ENCODE peak calls at places on chromosomes 5 and 9, in seven cellular contexts. One of them, this sample, is unnamed.

GRCh38 chr9:14205463-14205862 is 108.5 kb downstream of the NFIB start:
- DNase-seq in substantia nigra: no peak
- DNase-seq in GM12865: no peak
- DNase-seq in D341Med: no peak
- DNase-seq in NCI-H1048: no peak
- DNase-seq in SJSA1: no peak
- DNase-seq in choroid plexus epithelial cell: peak
- DNase-seq in this sample: no peak

GRCh38 chr5:177300236-177300880 is 3.2 kb downstream of the RAB24 start:
- DNase-seq in D341Med: no peak
- DNase-seq in substantia nigra: peak
- DNase-seq in choroid plexus epithelial cell: peak
- DNase-seq in GM12865: peak
- DNase-seq in NCI-H1048: no peak
- DNase-seq in SJSA1: peak
- DNase-seq in this sample: no peak

GRCh38 chr9:99023831-99024230 is 80.1 kb downstream of the COL15A1 start:
- DNase-seq in D341Med: peak
- DNase-seq in GM12865: no peak
- DNase-seq in NCI-H1048: no peak
- DNase-seq in choroid plexus epithelial cell: peak
- DNase-seq in SJSA1: no peak
- DNase-seq in substantia nigra: no peak
- DNase-seq in this sample: peak

GRCh38 chr5:125424374-125424773 is 677.9 kb upstream of the ZNF608 start:
- DNase-seq in substantia nigra: no peak
- DNase-seq in NCI-H1048: no peak
- DNase-seq in GM12865: no peak
- DNase-seq in D341Med: no peak
- DNase-seq in SJSA1: no peak
- DNase-seq in choroid plexus epithelial cell: peak
- DNase-seq in this sample: no peak

GRCh38 chr9:117771162-117771561 is 67.0 kb downstream of the TLR4 start:
- DNase-seq in GM12865: no peak
- DNase-seq in SJSA1: no peak
- DNase-seq in choroid plexus epithelial cell: no peak
- DNase-seq in D341Med: no peak
- DNase-seq in substantia nigra: no peak
- DNase-seq in NCI-H1048: no peak
- DNase-seq in this sample: no peak

GRCh38 chr9:99326112-99326916 is 104.2 kb downstream of the SEC61B start:
- DNase-seq in choroid plexus epithelial cell: peak
- DNase-seq in NCI-H1048: no peak
- DNase-seq in SJSA1: no peak
- DNase-seq in substantia nigra: no peak
- DNase-seq in D341Med: no peak
- DNase-seq in GM12865: no peak
- DNase-seq in this sample: no peak

GRCh38 chr5:51398875-51399635 is 15.8 kb downstream of the ISL1 start:
- DNase-seq in substantia nigra: no peak
- DNase-seq in GM12865: no peak
- DNase-seq in SJSA1: no peak
- DNase-seq in choroid plexus epithelial cell: no peak
- DNase-seq in NCI-H1048: no peak
- DNase-seq in D341Med: no peak
- DNase-seq in this sample: no peak

GRCh38 chr5:121273818-121274433 is 577.8 kb upstream of the FTMT start:
- DNase-seq in NCI-H1048: no peak
- DNase-seq in substantia nigra: no peak
- DNase-seq in GM12865: no peak
- DNase-seq in D341Med: no peak
- DNase-seq in SJSA1: peak
- DNase-seq in choroid plexus epithelial cell: peak
- DNase-seq in this sample: peak

GRCh38 chr5:181243521-181244307 is at the start of gene RACK1:
- DNase-seq in substantia nigra: no peak
- DNase-seq in NCI-H1048: no peak
- DNase-seq in choroid plexus epithelial cell: peak
- DNase-seq in SJSA1: peak
- DNase-seq in GM12865: peak
- DNase-seq in D341Med: peak
- DNase-seq in this sample: peak

GRCh38 chr5:135641329-135642178 is 62.8 kb upstream of the CXCL14 start:
- DNase-seq in GM12865: no peak
- DNase-seq in SJSA1: peak
- DNase-seq in substantia nigra: no peak
- DNase-seq in D341Med: no peak
- DNase-seq in NCI-H1048: no peak
- DNase-seq in choroid plexus epithelial cell: no peak
- DNase-seq in this sample: no peak

GRCh38 chr9:93252781-93253530 is 69.0 kb downstream of the WNK2 start:
- DNase-seq in D341Med: no peak
- DNase-seq in SJSA1: no peak
- DNase-seq in substantia nigra: no peak
- DNase-seq in GM12865: no peak
- DNase-seq in choroid plexus epithelial cell: no peak
- DNase-seq in NCI-H1048: no peak
- DNase-seq in this sample: no peak

GRCh38 chr9:5549671-5550650 is 39.6 kb downstream of the PDCD1LG2 start:
- DNase-seq in D341Med: no peak
- DNase-seq in GM12865: no peak
- DNase-seq in substantia nigra: no peak
- DNase-seq in choroid plexus epithelial cell: peak
- DNase-seq in NCI-H1048: no peak
- DNase-seq in SJSA1: no peak
- DNase-seq in this sample: no peak

GRCh38 chr9:130128251-130128650 is 44.0 kb upstream of the NCS1 start:
- DNase-seq in GM12865: peak
- DNase-seq in substantia nigra: no peak
- DNase-seq in D341Med: no peak
- DNase-seq in NCI-H1048: no peak
- DNase-seq in SJSA1: no peak
- DNase-seq in choroid plexus epithelial cell: peak
- DNase-seq in this sample: no peak

GRCh38 chr9:127248241-127248640 is 16.3 kb upstream of the GARNL3 start:
- DNase-seq in substantia nigra: no peak
- DNase-seq in GM12865: no peak
- DNase-seq in D341Med: no peak
- DNase-seq in NCI-H1048: no peak
- DNase-seq in SJSA1: no peak
- DNase-seq in choroid plexus epithelial cell: no peak
- DNase-seq in this sample: no peak

GRCh38 chr9:98856982-98857381 is 49.5 kb downstream of the GALNT12 start:
- DNase-seq in SJSA1: no peak
- DNase-seq in choroid plexus epithelial cell: no peak
- DNase-seq in D341Med: no peak
- DNase-seq in GM12865: no peak
- DNase-seq in substantia nigra: no peak
- DNase-seq in NCI-H1048: no peak
- DNase-seq in this sample: no peak

GRCh38 chr5:68460147-68460760 is 244.7 kb downstream of the PIK3R1 start:
- DNase-seq in NCI-H1048: no peak
- DNase-seq in choroid plexus epithelial cell: peak
- DNase-seq in D341Med: no peak
- DNase-seq in SJSA1: no peak
- DNase-seq in substantia nigra: no peak
- DNase-seq in GM12865: peak
- DNase-seq in this sample: no peak

GRCh38 chr9:89835676-89836075 is 230.9 kb downstream of the GADD45G start:
- DNase-seq in substantia nigra: no peak
- DNase-seq in choroid plexus epithelial cell: no peak
- DNase-seq in GM12865: no peak
- DNase-seq in D341Med: no peak
- DNase-seq in NCI-H1048: no peak
- DNase-seq in SJSA1: no peak
- DNase-seq in this sample: no peak

GRCh38 chr5:122156724-122157325 is 27.5 kb downstream of the ZNF474 start:
- DNase-seq in D341Med: peak
- DNase-seq in GM12865: peak
- DNase-seq in NCI-H1048: no peak
- DNase-seq in choroid plexus epithelial cell: peak
- DNase-seq in SJSA1: no peak
- DNase-seq in substantia nigra: no peak
- DNase-seq in this sample: no peak

GRCh38 chr5:34652466-34652865 is 3.7 kb upstream of the RAI14 start:
- DNase-seq in SJSA1: no peak
- DNase-seq in GM12865: no peak
- DNase-seq in substantia nigra: no peak
- DNase-seq in NCI-H1048: no peak
- DNase-seq in D341Med: no peak
- DNase-seq in choroid plexus epithelial cell: no peak
- DNase-seq in this sample: no peak

GRCh38 chr5:178080618-178081410 is 32.5 kb upstream of the N4BP3 start:
- DNase-seq in NCI-H1048: no peak
- DNase-seq in substantia nigra: no peak
- DNase-seq in GM12865: no peak
- DNase-seq in choroid plexus epithelial cell: no peak
- DNase-seq in SJSA1: no peak
- DNase-seq in D341Med: no peak
- DNase-seq in this sample: no peak

GRCh38 chr9:22165144-22165543 is 156.0 kb upstream of the CDKN2B start:
- DNase-seq in GM12865: no peak
- DNase-seq in choroid plexus epithelial cell: no peak
- DNase-seq in D341Med: peak
- DNase-seq in SJSA1: no peak
- DNase-seq in substantia nigra: no peak
- DNase-seq in NCI-H1048: peak
- DNase-seq in this sample: no peak

GRCh38 chr5:91380491-91381133 is 2.5 kb downstream of the ARRDC3 start:
- DNase-seq in D341Med: peak
- DNase-seq in GM12865: peak
- DNase-seq in NCI-H1048: peak
- DNase-seq in choroid plexus epithelial cell: peak
- DNase-seq in substantia nigra: peak
- DNase-seq in SJSA1: peak
- DNase-seq in this sample: peak

GRCh38 chr9:137682431-137682991 is 63.7 kb downstream of the EHMT1 start:
- DNase-seq in SJSA1: no peak
- DNase-seq in GM12865: peak
- DNase-seq in choroid plexus epithelial cell: no peak
- DNase-seq in NCI-H1048: no peak
- DNase-seq in substantia nigra: no peak
- DNase-seq in D341Med: peak
- DNase-seq in this sample: no peak

GRCh38 chr9:129289131-129289731 is 111.2 kb upstream of the IER5L start:
- DNase-seq in choroid plexus epithelial cell: no peak
- DNase-seq in D341Med: peak
- DNase-seq in substantia nigra: no peak
- DNase-seq in SJSA1: no peak
- DNase-seq in GM12865: no peak
- DNase-seq in NCI-H1048: no peak
- DNase-seq in this sample: no peak

GRCh38 chr9:2109066-2109650 is 94.0 kb downstream of the SMARCA2 start:
- DNase-seq in NCI-H1048: no peak
- DNase-seq in SJSA1: no peak
- DNase-seq in GM12865: no peak
- DNase-seq in substantia nigra: no peak
- DNase-seq in choroid plexus epithelial cell: peak
- DNase-seq in D341Med: no peak
- DNase-seq in this sample: no peak

GRCh38 chr9:90167920-90168319 is 474.7 kb downstream of the DIRAS2 start:
- DNase-seq in choroid plexus epithelial cell: no peak
- DNase-seq in NCI-H1048: no peak
- DNase-seq in GM12865: no peak
- DNase-seq in SJSA1: no peak
- DNase-seq in substantia nigra: no peak
- DNase-seq in D341Med: no peak
- DNase-seq in this sample: no peak

GRCh38 chr5:136613243-136613642 is 247.9 kb upstream of the TRPC7 start:
- DNase-seq in GM12865: no peak
- DNase-seq in NCI-H1048: no peak
- DNase-seq in substantia nigra: no peak
- DNase-seq in D341Med: no peak
- DNase-seq in SJSA1: no peak
- DNase-seq in choroid plexus epithelial cell: no peak
- DNase-seq in this sample: no peak

GRCh38 chr5:891837-892389 is 688 bp downstream of the BRD9 start:
- DNase-seq in substantia nigra: no peak
- DNase-seq in NCI-H1048: no peak
- DNase-seq in GM12865: peak
- DNase-seq in D341Med: no peak
- DNase-seq in SJSA1: no peak
- DNase-seq in choroid plexus epithelial cell: peak
- DNase-seq in this sample: no peak

GRCh38 chr9:38620483-38621433 is at the start of gene ANKRD18A:
- DNase-seq in GM12865: peak
- DNase-seq in D341Med: peak
- DNase-seq in SJSA1: peak
- DNase-seq in NCI-H1048: peak
- DNase-seq in substantia nigra: peak
- DNase-seq in choroid plexus epithelial cell: peak
- DNase-seq in this sample: no peak

GRCh38 chr5:127863161-127863560 is 160.0 kb downstream of the CCDC192 start:
- DNase-seq in D341Med: no peak
- DNase-seq in NCI-H1048: no peak
- DNase-seq in substantia nigra: no peak
- DNase-seq in SJSA1: no peak
- DNase-seq in GM12865: no peak
- DNase-seq in choroid plexus epithelial cell: no peak
- DNase-seq in this sample: no peak

GRCh38 chr5:133581918-133582317 is 30.4 kb downstream of the FSTL4 start:
- DNase-seq in SJSA1: no peak
- DNase-seq in D341Med: no peak
- DNase-seq in GM12865: no peak
- DNase-seq in choroid plexus epithelial cell: no peak
- DNase-seq in substantia nigra: no peak
- DNase-seq in NCI-H1048: no peak
- DNase-seq in this sample: no peak

GRCh38 chr5:9644630-9645029 is 14.5 kb upstream of the TAS2R1 start:
- DNase-seq in D341Med: no peak
- DNase-seq in substantia nigra: no peak
- DNase-seq in GM12865: no peak
- DNase-seq in NCI-H1048: no peak
- DNase-seq in SJSA1: peak
- DNase-seq in choroid plexus epithelial cell: no peak
- DNase-seq in this sample: no peak

GRCh38 chr5:147874910-147875367 is 3.6 kb upstream of the SCGB3A2 start:
- DNase-seq in GM12865: no peak
- DNase-seq in substantia nigra: no peak
- DNase-seq in SJSA1: no peak
- DNase-seq in NCI-H1048: no peak
- DNase-seq in choroid plexus epithelial cell: no peak
- DNase-seq in D341Med: no peak
- DNase-seq in this sample: no peak

GRCh38 chr5:120092649-120093048 is 371.5 kb upstream of the PRR16 start:
- DNase-seq in choroid plexus epithelial cell: no peak
- DNase-seq in D341Med: no peak
- DNase-seq in substantia nigra: no peak
- DNase-seq in NCI-H1048: no peak
- DNase-seq in GM12865: no peak
- DNase-seq in SJSA1: no peak
- DNase-seq in this sample: no peak

GRCh38 chr5:143596500-143596820 is 193.0 kb upstream of the NR3C1 start:
- DNase-seq in NCI-H1048: no peak
- DNase-seq in choroid plexus epithelial cell: no peak
- DNase-seq in SJSA1: no peak
- DNase-seq in GM12865: no peak
- DNase-seq in substantia nigra: no peak
- DNase-seq in D341Med: no peak
- DNase-seq in this sample: no peak

GRCh38 chr9:133741716-133742115 is 3.6 kb upstream of the SARDH start:
- DNase-seq in NCI-H1048: no peak
- DNase-seq in substantia nigra: no peak
- DNase-seq in choroid plexus epithelial cell: no peak
- DNase-seq in D341Med: no peak
- DNase-seq in SJSA1: peak
- DNase-seq in GM12865: no peak
- DNase-seq in this sample: no peak

GRCh38 chr5:18281947-18282557 is 647.8 kb downstream of the TAF11L14 start:
- DNase-seq in NCI-H1048: no peak
- DNase-seq in GM12865: peak
- DNase-seq in substantia nigra: no peak
- DNase-seq in SJSA1: no peak
- DNase-seq in choroid plexus epithelial cell: peak
- DNase-seq in D341Med: peak
- DNase-seq in this sample: peak

GRCh38 chr9:37998881-37999311 is 70.1 kb downstream of the SHB start:
- DNase-seq in GM12865: no peak
- DNase-seq in NCI-H1048: no peak
- DNase-seq in substantia nigra: no peak
- DNase-seq in choroid plexus epithelial cell: peak
- DNase-seq in D341Med: no peak
- DNase-seq in SJSA1: no peak
- DNase-seq in this sample: peak

This sample was measured in brain pericyte.